ENCODE peak calls at places on chromosome 6, in six cellular contexts. One of them, this sample, is unnamed.

GRCh38 chr6:164108869-164109769 is 694.6 kb downstream of the QKI start:
- DNase-seq in uterus: peak
- DNase-seq in spleen: no peak
- DNase-seq in AG04450: no peak
- DNase-seq in lung: peak
- DNase-seq in heart left ventricle: peak
- DNase-seq in this sample: peak

GRCh38 chr6:159577564-159577963 is 115.5 kb downstream of the SOD2 start:
- DNase-seq in uterus: no peak
- DNase-seq in spleen: no peak
- DNase-seq in AG04450: no peak
- DNase-seq in lung: peak
- DNase-seq in heart left ventricle: no peak
- DNase-seq in this sample: peak

GRCh38 chr6:29667158-29667557 is 10.3 kb downstream of the MOG start:
- DNase-seq in uterus: no peak
- DNase-seq in spleen: no peak
- DNase-seq in AG04450: no peak
- DNase-seq in lung: no peak
- DNase-seq in heart left ventricle: no peak
- DNase-seq in this sample: no peak

GRCh38 chr6:166768761-166769160 is 141.7 kb upstream of the RPS6KA2 start:
- DNase-seq in uterus: no peak
- DNase-seq in spleen: no peak
- DNase-seq in AG04450: no peak
- DNase-seq in lung: no peak
- DNase-seq in heart left ventricle: no peak
- DNase-seq in this sample: no peak

GRCh38 chr6:25007269-25007699 is 71.5 kb upstream of the RIPOR2 start:
- DNase-seq in uterus: no peak
- DNase-seq in spleen: no peak
- DNase-seq in AG04450: no peak
- DNase-seq in lung: no peak
- DNase-seq in heart left ventricle: no peak
- DNase-seq in this sample: no peak

GRCh38 chr6:73121421-73121993 is 103.8 kb downstream of the KHDC1L start:
- DNase-seq in uterus: no peak
- DNase-seq in spleen: no peak
- DNase-seq in AG04450: no peak
- DNase-seq in lung: no peak
- DNase-seq in heart left ventricle: no peak
- DNase-seq in this sample: peak

GRCh38 chr6:3640868-3641267 is 110.6 kb downstream of the PXDC1 start:
- DNase-seq in uterus: no peak
- DNase-seq in spleen: no peak
- DNase-seq in AG04450: no peak
- DNase-seq in lung: no peak
- DNase-seq in heart left ventricle: no peak
- DNase-seq in this sample: no peak

GRCh38 chr6:27617046-27617687 is 144.3 kb upstream of the ZNF184 start:
- DNase-seq in uterus: no peak
- DNase-seq in spleen: no peak
- DNase-seq in AG04450: no peak
- DNase-seq in lung: no peak
- DNase-seq in heart left ventricle: no peak
- DNase-seq in this sample: no peak

GRCh38 chr6:34104186-34104585 is 41.7 kb downstream of the GRM4 start:
- DNase-seq in uterus: no peak
- DNase-seq in spleen: no peak
- DNase-seq in AG04450: no peak
- DNase-seq in lung: no peak
- DNase-seq in heart left ventricle: no peak
- DNase-seq in this sample: no peak

GRCh38 chr6:48068326-48069191 is 42.4 kb downstream of the PTCHD4 start:
- DNase-seq in uterus: no peak
- DNase-seq in spleen: peak
- DNase-seq in AG04450: no peak
- DNase-seq in lung: no peak
- DNase-seq in heart left ventricle: peak
- DNase-seq in this sample: peak

GRCh38 chr6:147160593-147160992 is 43.6 kb upstream of the STXBP5 start:
- DNase-seq in uterus: no peak
- DNase-seq in spleen: no peak
- DNase-seq in AG04450: no peak
- DNase-seq in lung: no peak
- DNase-seq in heart left ventricle: no peak
- DNase-seq in this sample: no peak

GRCh38 chr6:157445277-157445676 is 64.3 kb downstream of the ZDHHC14 start:
- DNase-seq in uterus: no peak
- DNase-seq in spleen: no peak
- DNase-seq in AG04450: no peak
- DNase-seq in lung: no peak
- DNase-seq in heart left ventricle: no peak
- DNase-seq in this sample: no peak

GRCh38 chr6:132322398-132322797 is 78.9 kb downstream of the MOXD1 start:
- DNase-seq in uterus: no peak
- DNase-seq in spleen: no peak
- DNase-seq in AG04450: no peak
- DNase-seq in lung: no peak
- DNase-seq in heart left ventricle: no peak
- DNase-seq in this sample: no peak

GRCh38 chr6:1135726-1136414 is 176.0 kb upstream of the FOXQ1 start:
- DNase-seq in uterus: no peak
- DNase-seq in spleen: no peak
- DNase-seq in AG04450: no peak
- DNase-seq in lung: no peak
- DNase-seq in heart left ventricle: no peak
- DNase-seq in this sample: no peak

GRCh38 chr6:47701374-47701773 is 3.0 kb downstream of the ADGRF4 start:
- DNase-seq in uterus: no peak
- DNase-seq in spleen: no peak
- DNase-seq in AG04450: no peak
- DNase-seq in lung: no peak
- DNase-seq in heart left ventricle: no peak
- DNase-seq in this sample: peak

GRCh38 chr6:36642913-36643817 is 35.3 kb upstream of the CDKN1A start:
- DNase-seq in uterus: peak
- DNase-seq in spleen: no peak
- DNase-seq in AG04450: peak
- DNase-seq in lung: peak
- DNase-seq in heart left ventricle: peak
- DNase-seq in this sample: peak

GRCh38 chr6:163369628-163370365 is 44.7 kb upstream of the QKI start:
- DNase-seq in uterus: no peak
- DNase-seq in spleen: no peak
- DNase-seq in AG04450: no peak
- DNase-seq in lung: no peak
- DNase-seq in heart left ventricle: no peak
- DNase-seq in this sample: no peak

GRCh38 chr6:35519313-35520015 is 6.8 kb upstream of the TULP1 start:
- DNase-seq in uterus: no peak
- DNase-seq in spleen: no peak
- DNase-seq in AG04450: no peak
- DNase-seq in lung: no peak
- DNase-seq in heart left ventricle: no peak
- DNase-seq in this sample: no peak

GRCh38 chr6:161436106-161436876 is 162.4 kb upstream of the AGPAT4 start:
- DNase-seq in uterus: no peak
- DNase-seq in spleen: no peak
- DNase-seq in AG04450: no peak
- DNase-seq in lung: no peak
- DNase-seq in heart left ventricle: no peak
- DNase-seq in this sample: no peak

GRCh38 chr6:15132854-15133670 is 112.8 kb upstream of the JARID2 start:
- DNase-seq in uterus: peak
- DNase-seq in spleen: no peak
- DNase-seq in AG04450: peak
- DNase-seq in lung: peak
- DNase-seq in heart left ventricle: no peak
- DNase-seq in this sample: peak

GRCh38 chr6:31878222-31878621 is 575 bp downstream of the SLC44A4 start:
- DNase-seq in uterus: no peak
- DNase-seq in spleen: no peak
- DNase-seq in AG04450: no peak
- DNase-seq in lung: no peak
- DNase-seq in heart left ventricle: no peak
- DNase-seq in this sample: no peak

GRCh38 chr6:135702955-135703499 is 148.5 kb upstream of the PDE7B start:
- DNase-seq in uterus: no peak
- DNase-seq in spleen: no peak
- DNase-seq in AG04450: no peak
- DNase-seq in lung: no peak
- DNase-seq in heart left ventricle: no peak
- DNase-seq in this sample: no peak

GRCh38 chr6:21003780-21004541 is 469.7 kb downstream of the CDKAL1 start:
- DNase-seq in uterus: no peak
- DNase-seq in spleen: no peak
- DNase-seq in AG04450: peak
- DNase-seq in lung: no peak
- DNase-seq in heart left ventricle: no peak
- DNase-seq in this sample: peak

GRCh38 chr6:133062077-133062476 is 179.1 kb upstream of the EYA4 start:
- DNase-seq in uterus: no peak
- DNase-seq in spleen: no peak
- DNase-seq in AG04450: peak
- DNase-seq in lung: no peak
- DNase-seq in heart left ventricle: peak
- DNase-seq in this sample: no peak

GRCh38 chr6:121780325-121781313 is 345.2 kb downstream of the GJA1 start:
- DNase-seq in uterus: peak
- DNase-seq in spleen: no peak
- DNase-seq in AG04450: peak
- DNase-seq in lung: peak
- DNase-seq in heart left ventricle: peak
- DNase-seq in this sample: peak

GRCh38 chr6:22102671-22103070 is 194.2 kb downstream of the PRL start:
- DNase-seq in uterus: no peak
- DNase-seq in spleen: no peak
- DNase-seq in AG04450: no peak
- DNase-seq in lung: no peak
- DNase-seq in heart left ventricle: no peak
- DNase-seq in this sample: no peak

GRCh38 chr6:111846511-111847409 is 26.5 kb downstream of the FYN start:
- DNase-seq in uterus: no peak
- DNase-seq in spleen: no peak
- DNase-seq in AG04450: no peak
- DNase-seq in lung: no peak
- DNase-seq in heart left ventricle: peak
- DNase-seq in this sample: no peak

GRCh38 chr6:162726997-162727346 is 594 bp downstream of the PRKN start:
- DNase-seq in uterus: no peak
- DNase-seq in spleen: no peak
- DNase-seq in AG04450: no peak
- DNase-seq in lung: no peak
- DNase-seq in heart left ventricle: no peak
- DNase-seq in this sample: no peak

GRCh38 chr6:142301421-142302391 is at the start of gene ADGRG6:
- DNase-seq in uterus: no peak
- DNase-seq in spleen: peak
- DNase-seq in AG04450: no peak
- DNase-seq in lung: peak
- DNase-seq in heart left ventricle: peak
- DNase-seq in this sample: peak
- TF ChIP-seq CTCF in uterus: no peak
- TF ChIP-seq CTCF in spleen: no peak
- TF ChIP-seq CTCF in AG04450: no peak
- TF ChIP-seq CTCF in lung: no peak
- TF ChIP-seq CTCF in heart left ventricle: no peak
- TF ChIP-seq CTCF in this sample: peak

DNA sequence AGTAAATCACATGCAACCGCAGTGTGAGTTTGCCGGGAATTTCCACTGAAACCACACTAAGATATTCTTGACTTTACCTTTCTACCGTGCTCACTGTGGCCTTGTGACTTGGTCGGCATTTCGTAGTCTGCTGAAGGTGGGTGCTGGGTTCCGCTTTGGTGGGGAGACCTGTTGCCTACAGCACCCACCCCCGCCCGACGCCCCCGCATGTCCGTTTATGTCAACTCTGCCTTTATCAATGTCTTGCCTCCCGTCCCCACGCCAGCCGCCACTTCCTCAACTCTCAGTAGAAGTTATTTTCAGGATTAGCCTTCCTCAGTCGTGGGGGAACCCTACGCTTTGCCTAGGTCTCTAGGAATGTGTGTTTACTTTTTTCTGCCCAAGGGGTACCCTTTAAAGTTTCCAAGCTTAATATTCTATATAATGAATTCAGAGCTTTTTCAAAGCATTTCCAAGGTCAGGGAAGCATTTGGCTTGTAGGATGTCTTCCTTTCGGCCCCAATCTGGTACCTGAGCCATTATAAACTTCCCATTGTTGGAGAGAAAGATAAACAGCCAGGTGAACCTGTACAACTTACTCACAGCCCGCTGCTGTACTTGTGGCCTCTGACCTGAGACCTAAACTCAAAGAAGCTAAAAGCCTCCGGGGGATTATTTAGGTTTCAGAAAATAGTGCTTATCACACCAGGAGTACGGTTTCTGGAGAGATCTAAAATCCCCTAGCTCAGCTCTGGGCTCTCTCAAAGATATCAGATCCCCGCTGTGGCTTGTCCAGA is 54.2 kb downstream of the TBC1D7 start:
- DNase-seq in uterus: no peak
- DNase-seq in spleen: peak
- DNase-seq in AG04450: no peak
- DNase-seq in lung: peak
- DNase-seq in heart left ventricle: no peak
- DNase-seq in this sample: no peak
- H3K27ac ChIP-seq in uterus: no peak
- H3K27ac ChIP-seq in spleen: no peak
- H3K27ac ChIP-seq in AG04450: no peak
- H3K27ac ChIP-seq in lung: no peak
- H3K27ac ChIP-seq in heart left ventricle: no peak
- H3K27ac ChIP-seq in this sample: no peak

DNA sequence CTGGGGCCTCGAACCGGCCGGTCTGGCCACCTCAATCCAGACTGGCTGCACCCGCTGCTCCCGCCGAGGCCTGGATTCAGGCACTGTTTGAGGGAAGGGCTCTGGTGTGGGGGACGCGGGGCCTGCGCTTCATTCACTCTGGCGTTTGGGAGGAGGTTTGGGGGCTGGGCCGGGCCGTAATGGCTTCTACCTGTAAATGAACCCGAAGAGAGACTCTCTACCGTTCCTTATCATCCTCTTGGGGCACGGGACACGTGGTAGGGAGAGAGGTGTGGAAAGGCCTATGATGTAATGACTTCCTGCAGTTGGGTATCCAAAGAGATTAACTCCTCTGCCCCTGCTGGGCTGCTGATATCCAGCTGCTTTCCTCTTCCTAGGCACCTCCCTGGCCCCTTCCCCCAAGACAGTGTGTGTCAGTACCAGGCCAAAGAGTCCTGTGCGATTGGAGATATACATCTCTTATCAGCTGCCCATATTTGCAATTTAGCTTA is 1.8 kb downstream of the FOXO3 start:
- DNase-seq in uterus: peak
- DNase-seq in spleen: peak
- DNase-seq in AG04450: no peak
- DNase-seq in lung: peak
- DNase-seq in heart left ventricle: peak
- DNase-seq in this sample: peak
- TF ChIP-seq CTCF in uterus: no peak
- TF ChIP-seq CTCF in spleen: no peak
- TF ChIP-seq CTCF in AG04450: no peak
- TF ChIP-seq CTCF in lung: no peak
- TF ChIP-seq CTCF in heart left ventricle: no peak
- TF ChIP-seq CTCF in this sample: no peak

GRCh38 chr6:43687437-43688347 is at the start of gene MRPS18A:
- DNase-seq in uterus: peak
- DNase-seq in spleen: peak
- DNase-seq in AG04450: no peak
- DNase-seq in lung: peak
- DNase-seq in heart left ventricle: peak
- DNase-seq in this sample: peak
- H3K27ac ChIP-seq in uterus: peak
- H3K27ac ChIP-seq in spleen: peak
- H3K27ac ChIP-seq in AG04450: peak
- H3K27ac ChIP-seq in lung: peak
- H3K27ac ChIP-seq in heart left ventricle: peak
- H3K27ac ChIP-seq in this sample: peak

This sample was measured in RWPE1.